ENCODE peak calls at places on chromosomes 13 and 19, in eight cellular contexts. One of them, this sample, is unnamed.
A peak's percentile ranks its signal among the peaks of the same experiment; 100 is the strongest.

GRCh38 chr13:23960566-23961156 is 63.4 kb upstream of the C1QTNF9B start:
- DNase-seq in A549: no peak
- DNase-seq in naive thymus-derived CD4-positive, alpha-beta T cell: no peak
- DNase-seq in fibroblast of lung: peak; percentile 63
- DNase-seq in left lung: no peak
- DNase-seq in Peyer's patch: no peak
- DNase-seq in heart left ventricle: no peak
- DNase-seq in OCI-LY7: peak; percentile 27
- DNase-seq in this sample: no peak

GRCh38 chr19:23436318-23436717 is 41.0 kb upstream of the ZNF91 start:
- DNase-seq in A549: no peak
- DNase-seq in naive thymus-derived CD4-positive, alpha-beta T cell: no peak
- DNase-seq in fibroblast of lung: no peak
- DNase-seq in left lung: no peak
- DNase-seq in Peyer's patch: no peak
- DNase-seq in heart left ventricle: no peak
- DNase-seq in OCI-LY7: peak; percentile 32
- DNase-seq in this sample: no peak

GRCh38 chr19:34120846-34121639 is 51.3 kb upstream of the LSM14A start:
- DNase-seq in A549: peak; percentile 87
- DNase-seq in naive thymus-derived CD4-positive, alpha-beta T cell: peak; percentile 56
- DNase-seq in fibroblast of lung: peak; percentile 67
- DNase-seq in left lung: no peak
- DNase-seq in Peyer's patch: no peak
- DNase-seq in heart left ventricle: no peak
- DNase-seq in OCI-LY7: peak; percentile 59
- DNase-seq in this sample: peak; percentile 25

GRCh38 chr19:49497790-49498106 is 1.5 kb downstream of the RPS11 start:
- DNase-seq in A549: no peak
- DNase-seq in naive thymus-derived CD4-positive, alpha-beta T cell: no peak
- DNase-seq in fibroblast of lung: no peak
- DNase-seq in left lung: no peak
- DNase-seq in Peyer's patch: no peak
- DNase-seq in heart left ventricle: no peak
- DNase-seq in OCI-LY7: no peak
- DNase-seq in this sample: no peak

GRCh38 chr13:100392709-100393630 is 195.6 kb downstream of the GGACT start:
- DNase-seq in A549: peak; percentile 76
- DNase-seq in naive thymus-derived CD4-positive, alpha-beta T cell: no peak
- DNase-seq in fibroblast of lung: peak; percentile 100
- DNase-seq in left lung: no peak
- DNase-seq in Peyer's patch: no peak
- DNase-seq in heart left ventricle: peak; percentile 68
- DNase-seq in OCI-LY7: no peak
- DNase-seq in this sample: peak; percentile 5

GRCh38 chr19:1284979-1285736 is 515 bp upstream of the EFNA2 start:
- DNase-seq in A549: no peak
- DNase-seq in naive thymus-derived CD4-positive, alpha-beta T cell: no peak
- DNase-seq in fibroblast of lung: no peak
- DNase-seq in left lung: no peak
- DNase-seq in Peyer's patch: no peak
- DNase-seq in heart left ventricle: no peak
- DNase-seq in OCI-LY7: no peak
- DNase-seq in this sample: no peak

GRCh38 chr13:38941353-38941945 is 49.2 kb downstream of the STOML3 start:
- DNase-seq in A549: no peak
- DNase-seq in naive thymus-derived CD4-positive, alpha-beta T cell: no peak
- DNase-seq in fibroblast of lung: peak; percentile 58
- DNase-seq in left lung: no peak
- DNase-seq in Peyer's patch: no peak
- DNase-seq in heart left ventricle: no peak
- DNase-seq in OCI-LY7: no peak
- DNase-seq in this sample: no peak

GRCh38 chr19:2176336-2176994 is 12.7 kb downstream of the DOT1L start:
- DNase-seq in A549: no peak
- DNase-seq in naive thymus-derived CD4-positive, alpha-beta T cell: no peak
- DNase-seq in fibroblast of lung: no peak
- DNase-seq in left lung: peak; percentile 77
- DNase-seq in Peyer's patch: no peak
- DNase-seq in heart left ventricle: no peak
- DNase-seq in OCI-LY7: no peak
- DNase-seq in this sample: no peak

GRCh38 chr19:45927565-45928261 is 13.1 kb upstream of the NANOS2 start:
- DNase-seq in A549: peak; percentile 100
- DNase-seq in naive thymus-derived CD4-positive, alpha-beta T cell: peak; percentile 88
- DNase-seq in fibroblast of lung: peak; percentile 86
- DNase-seq in left lung: peak; percentile 88
- DNase-seq in Peyer's patch: peak; percentile 88
- DNase-seq in heart left ventricle: peak; percentile 89
- DNase-seq in OCI-LY7: peak; percentile 98
- DNase-seq in this sample: peak; percentile 86

GRCh38 chr13:107203146-107203847 is 635.4 kb upstream of the ARGLU1 start:
- DNase-seq in A549: peak; percentile 5
- DNase-seq in naive thymus-derived CD4-positive, alpha-beta T cell: no peak
- DNase-seq in fibroblast of lung: peak; percentile 9
- DNase-seq in left lung: peak; percentile 57
- DNase-seq in Peyer's patch: no peak
- DNase-seq in heart left ventricle: peak; percentile 18
- DNase-seq in OCI-LY7: peak; percentile 1
- DNase-seq in this sample: no peak

GRCh38 chr13:80173224-80173623 is 167.7 kb downstream of the SPRY2 start:
- DNase-seq in A549: no peak
- DNase-seq in naive thymus-derived CD4-positive, alpha-beta T cell: no peak
- DNase-seq in fibroblast of lung: no peak
- DNase-seq in left lung: no peak
- DNase-seq in Peyer's patch: no peak
- DNase-seq in heart left ventricle: peak; percentile 20
- DNase-seq in OCI-LY7: no peak
- DNase-seq in this sample: no peak

GRCh38 chr19:50215820-50216219 is 12.4 kb downstream of the MYH14 start:
- DNase-seq in A549: no peak
- DNase-seq in naive thymus-derived CD4-positive, alpha-beta T cell: no peak
- DNase-seq in fibroblast of lung: no peak
- DNase-seq in left lung: no peak
- DNase-seq in Peyer's patch: no peak
- DNase-seq in heart left ventricle: no peak
- DNase-seq in OCI-LY7: no peak
- DNase-seq in this sample: no peak

GRCh38 chr19:30785728-30786127 is 413.5 kb downstream of the ZNF536 start:
- DNase-seq in A549: no peak
- DNase-seq in naive thymus-derived CD4-positive, alpha-beta T cell: no peak
- DNase-seq in fibroblast of lung: no peak
- DNase-seq in left lung: no peak
- DNase-seq in Peyer's patch: no peak
- DNase-seq in heart left ventricle: no peak
- DNase-seq in OCI-LY7: no peak
- DNase-seq in this sample: no peak

GRCh38 chr19:29872224-29872731 is 60.5 kb downstream of the CCNE1 start:
- DNase-seq in A549: no peak
- DNase-seq in naive thymus-derived CD4-positive, alpha-beta T cell: peak; percentile 15
- DNase-seq in fibroblast of lung: peak; percentile 5
- DNase-seq in left lung: no peak
- DNase-seq in Peyer's patch: no peak
- DNase-seq in heart left ventricle: no peak
- DNase-seq in OCI-LY7: no peak
- DNase-seq in this sample: no peak

GRCh38 chr19:32914879-32915278 is 45.3 kb upstream of the SLC7A9 start:
- DNase-seq in A549: no peak
- DNase-seq in naive thymus-derived CD4-positive, alpha-beta T cell: no peak
- DNase-seq in fibroblast of lung: no peak
- DNase-seq in left lung: no peak
- DNase-seq in Peyer's patch: no peak
- DNase-seq in heart left ventricle: no peak
- DNase-seq in OCI-LY7: no peak
- DNase-seq in this sample: no peak

GRCh38 chr13:102846261-102847015 is 606 bp downstream of the ERCC5 start:
- DNase-seq in A549: peak; percentile 5
- DNase-seq in naive thymus-derived CD4-positive, alpha-beta T cell: peak; percentile 77
- DNase-seq in fibroblast of lung: peak; percentile 41
- DNase-seq in left lung: peak; percentile 72
- DNase-seq in Peyer's patch: peak; percentile 59
- DNase-seq in heart left ventricle: peak; percentile 22
- DNase-seq in OCI-LY7: peak; percentile 69
- DNase-seq in this sample: peak; percentile 24

GRCh38 chr13:45364876-45365557 is 24.0 kb upstream of the TPT1 start:
- DNase-seq in A549: no peak
- DNase-seq in naive thymus-derived CD4-positive, alpha-beta T cell: no peak
- DNase-seq in fibroblast of lung: no peak
- DNase-seq in left lung: no peak
- DNase-seq in Peyer's patch: no peak
- DNase-seq in heart left ventricle: no peak
- DNase-seq in OCI-LY7: no peak
- DNase-seq in this sample: no peak

GRCh38 chr13:79442706-79443105 is 36.7 kb upstream of the RBM26 start:
- DNase-seq in A549: no peak
- DNase-seq in naive thymus-derived CD4-positive, alpha-beta T cell: no peak
- DNase-seq in fibroblast of lung: no peak
- DNase-seq in left lung: no peak
- DNase-seq in Peyer's patch: no peak
- DNase-seq in heart left ventricle: no peak
- DNase-seq in OCI-LY7: no peak
- DNase-seq in this sample: no peak

GRCh38 chr19:2032296-2032941 is 16.9 kb upstream of the BTBD2 start:
- DNase-seq in A549: peak; percentile 59
- DNase-seq in naive thymus-derived CD4-positive, alpha-beta T cell: no peak
- DNase-seq in fibroblast of lung: peak; percentile 91
- DNase-seq in left lung: peak; percentile 99
- DNase-seq in Peyer's patch: peak; percentile 97
- DNase-seq in heart left ventricle: peak; percentile 94
- DNase-seq in OCI-LY7: no peak
- DNase-seq in this sample: no peak

GRCh38 chr13:59034198-59034597 is 1129.5 kb downstream of the DIAPH3 start:
- DNase-seq in A549: no peak
- DNase-seq in naive thymus-derived CD4-positive, alpha-beta T cell: no peak
- DNase-seq in fibroblast of lung: no peak
- DNase-seq in left lung: no peak
- DNase-seq in Peyer's patch: no peak
- DNase-seq in heart left ventricle: no peak
- DNase-seq in OCI-LY7: no peak
- DNase-seq in this sample: no peak

GRCh38 chr13:79451500-79451962 is 29.4 kb upstream of the NDFIP2 start:
- DNase-seq in A549: peak; percentile 13
- DNase-seq in naive thymus-derived CD4-positive, alpha-beta T cell: peak; percentile 57
- DNase-seq in fibroblast of lung: peak; percentile 71
- DNase-seq in left lung: no peak
- DNase-seq in Peyer's patch: no peak
- DNase-seq in heart left ventricle: no peak
- DNase-seq in OCI-LY7: no peak
- DNase-seq in this sample: peak; percentile 81

GRCh38 chr19:12789904-12790619 is 1.2 kb upstream of the JUNB start:
- DNase-seq in A549: peak; percentile 71
- DNase-seq in naive thymus-derived CD4-positive, alpha-beta T cell: peak; percentile 86
- DNase-seq in fibroblast of lung: peak; percentile 96
- DNase-seq in left lung: peak; percentile 100
- DNase-seq in Peyer's patch: peak; percentile 95
- DNase-seq in heart left ventricle: peak; percentile 98
- DNase-seq in OCI-LY7: peak; percentile 95
- DNase-seq in this sample: peak; percentile 89

GRCh38 chr19:46717034-46717715 is at the start of gene PRKD2:
- DNase-seq in A549: peak; percentile 90
- DNase-seq in naive thymus-derived CD4-positive, alpha-beta T cell: peak; percentile 81
- DNase-seq in fibroblast of lung: peak; percentile 79
- DNase-seq in left lung: peak; percentile 97
- DNase-seq in Peyer's patch: peak; percentile 94
- DNase-seq in heart left ventricle: peak; percentile 94
- DNase-seq in OCI-LY7: peak; percentile 85
- DNase-seq in this sample: peak; percentile 76

GRCh38 chr13:89401209-89401810 is 1730.1 kb downstream of the SLITRK5 start:
- DNase-seq in A549: no peak
- DNase-seq in naive thymus-derived CD4-positive, alpha-beta T cell: no peak
- DNase-seq in fibroblast of lung: peak; percentile 87
- DNase-seq in left lung: no peak
- DNase-seq in Peyer's patch: no peak
- DNase-seq in heart left ventricle: no peak
- DNase-seq in OCI-LY7: no peak
- DNase-seq in this sample: no peak

GRCh38 chr13:80436571-80437169 is 95.7 kb upstream of the SPRY2 start:
- DNase-seq in A549: no peak
- DNase-seq in naive thymus-derived CD4-positive, alpha-beta T cell: no peak
- DNase-seq in fibroblast of lung: peak; percentile 64
- DNase-seq in left lung: no peak
- DNase-seq in Peyer's patch: no peak
- DNase-seq in heart left ventricle: peak; percentile 41
- DNase-seq in OCI-LY7: no peak
- DNase-seq in this sample: no peak

DNA sequence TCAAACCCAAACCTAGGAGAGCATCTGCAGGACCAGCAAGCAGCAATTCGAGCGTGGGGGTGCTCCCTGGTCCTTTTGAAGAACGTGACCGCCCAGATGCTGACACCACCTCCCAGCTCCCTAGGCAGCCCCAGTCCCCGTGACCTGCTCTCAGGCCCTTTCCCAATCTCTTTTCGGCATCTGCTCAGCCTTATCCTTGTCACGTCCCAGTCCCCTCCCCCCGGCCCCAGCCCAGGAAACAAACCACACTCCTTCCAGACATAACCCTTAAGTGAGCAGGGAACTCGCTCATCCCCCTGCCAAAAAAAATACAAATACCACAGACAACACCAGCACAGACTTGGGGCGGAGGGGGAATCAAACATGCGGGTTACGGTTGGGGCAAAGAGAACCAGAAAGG is 3.3 kb downstream of the MLLT1 start:
- DNase-seq in A549: no peak
- DNase-seq in naive thymus-derived CD4-positive, alpha-beta T cell: no peak
- DNase-seq in fibroblast of lung: peak; percentile 87
- DNase-seq in left lung: no peak
- DNase-seq in Peyer's patch: no peak
- DNase-seq in heart left ventricle: peak; percentile 45
- DNase-seq in OCI-LY7: no peak
- DNase-seq in this sample: no peak
- H3K27ac ChIP-seq in A549: no peak overlapping the region
- H3K27ac ChIP-seq in naive thymus-derived CD4-positive, alpha-beta T cell: peak overlapping the region; percentile 20
- H3K27ac ChIP-seq in fibroblast of lung: peak overlapping the region; percentile 38
- H3K27ac ChIP-seq in left lung: peak overlapping the region; percentile 94
- H3K27ac ChIP-seq in Peyer's patch: peak overlapping the region; percentile 51
- H3K27ac ChIP-seq in heart left ventricle: peak overlapping the region; percentile 35
- H3K27ac ChIP-seq in OCI-LY7: no peak overlapping the region
- H3K27ac ChIP-seq in this sample: no peak overlapping the region

GRCh38 chr19:57374179-57374578 is 10.8 kb downstream of the TRAPPC2B start:
- DNase-seq in A549: no peak
- DNase-seq in naive thymus-derived CD4-positive, alpha-beta T cell: no peak
- DNase-seq in fibroblast of lung: no peak
- DNase-seq in left lung: no peak
- DNase-seq in Peyer's patch: no peak
- DNase-seq in heart left ventricle: no peak
- DNase-seq in OCI-LY7: no peak
- DNase-seq in this sample: no peak
- H3K9me3 ChIP-seq in A549: peaks cover 77% of the 10 kb centered on the region
- H3K9me3 ChIP-seq in naive thymus-derived CD4-positive, alpha-beta T cell: peaks cover 20% of the 10 kb centered on the region
- H3K9me3 ChIP-seq in fibroblast of lung: peaks cover 10% of the 10 kb centered on the region
- H3K9me3 ChIP-seq in left lung: peaks cover 4% of the 10 kb centered on the region
- H3K9me3 ChIP-seq in Peyer's patch: peaks cover 40% of the 10 kb centered on the region
- H3K9me3 ChIP-seq in heart left ventricle: no peaks in the 10 kb centered on the region
- H3K9me3 ChIP-seq in OCI-LY7: peaks cover 22% of the 10 kb centered on the region
- H3K9me3 ChIP-seq in this sample: peaks cover 15% of the 10 kb centered on the region

GRCh38 chr19:41929536-41930071 is 1.4 kb upstream of the ERFL start:
- DNase-seq in A549: no peak
- DNase-seq in naive thymus-derived CD4-positive, alpha-beta T cell: no peak
- DNase-seq in fibroblast of lung: no peak
- DNase-seq in left lung: no peak
- DNase-seq in Peyer's patch: no peak
- DNase-seq in heart left ventricle: no peak
- DNase-seq in OCI-LY7: peak; percentile 54
- DNase-seq in this sample: no peak
- H3K4me1 ChIP-seq in A549: peaks cover 13% of the 10 kb centered on the region
- H3K4me1 ChIP-seq in naive thymus-derived CD4-positive, alpha-beta T cell: peaks cover 29% of the 10 kb centered on the region
- H3K4me1 ChIP-seq in fibroblast of lung: peaks cover 5% of the 10 kb centered on the region
- H3K4me1 ChIP-seq in left lung: peaks cover 10% of the 10 kb centered on the region
- H3K4me1 ChIP-seq in Peyer's patch: peaks cover 30% of the 10 kb centered on the region
- H3K4me1 ChIP-seq in heart left ventricle: peaks cover 17% of the 10 kb centered on the region
- H3K4me1 ChIP-seq in OCI-LY7: peaks cover 68% of the 10 kb centered on the region
- H3K4me1 ChIP-seq in this sample: peaks cover 27% of the 10 kb centered on the region

GRCh38 chr13:109764474-109765292 is 21.7 kb downstream of the IRS2 start:
- DNase-seq in A549: no peak
- DNase-seq in naive thymus-derived CD4-positive, alpha-beta T cell: no peak
- DNase-seq in fibroblast of lung: no peak
- DNase-seq in left lung: no peak
- DNase-seq in Peyer's patch: no peak
- DNase-seq in heart left ventricle: no peak
- DNase-seq in OCI-LY7: no peak
- DNase-seq in this sample: no peak
- H3K27ac ChIP-seq in A549: no peak overlapping the region
- H3K27ac ChIP-seq in naive thymus-derived CD4-positive, alpha-beta T cell: no peak overlapping the region
- H3K27ac ChIP-seq in fibroblast of lung: no peak overlapping the region
- H3K27ac ChIP-seq in left lung: no peak overlapping the region
- H3K27ac ChIP-seq in Peyer's patch: no peak overlapping the region
- H3K27ac ChIP-seq in heart left ventricle: no peak overlapping the region
- H3K27ac ChIP-seq in OCI-LY7: no peak overlapping the region
- H3K27ac ChIP-seq in this sample: no peak overlapping the region